ENCODE peak calls at places on chromosomes 11 and 22, in five cellular contexts. D, T, M, U and H are unnamed samples.

GRCh38 chr11:83819936-83820549 is 533.9 kb upstream of the CCDC90B start:
- DNase-seq in D (peak), T (no peak), M (peak), U (no peak), H (peak)

GRCh38 chr11:48170840-48171233 is 45.8 kb upstream of the OR4B1 start:
- DNase-seq in D (no peak), T (no peak), M (no peak), U (no peak), H (no peak)

GRCh38 chr11:94049351-94049750 is 28.2 kb downstream of the HEPHL1 start:
- DNase-seq in D (no peak), T (no peak), M (no peak), U (no peak), H (no peak)

GRCh38 chr11:71355266-71355665 is 92.9 kb downstream of the DHCR7 start:
- DNase-seq in D (no peak), T (no peak), M (no peak), U (no peak), H (peak)

GRCh38 chr11:38766796-38767195 is 2168.8 kb upstream of the RAG2 start:
- DNase-seq in D (no peak), T (no peak), M (no peak), U (no peak), H (no peak)

GRCh38 chr11:61791737-61792309 is 576 bp downstream of the TMEM258 start:
- DNase-seq in D (peak), T (peak), M (peak), U (peak), H (peak)

GRCh38 chr22:37063436-37064420 is 12.2 kb downstream of the KCTD17 start:
- DNase-seq in D (no peak), T (no peak), M (no peak), U (no peak), H (no peak)

GRCh38 chr11:27383645-27384044 is 20.6 kb upstream of the CCDC34 start:
- DNase-seq in D (no peak), T (no peak), M (no peak), U (no peak), H (no peak)

GRCh38 chr11:11555228-11555627 is 66.6 kb downstream of the GALNT18 start:
- DNase-seq in D (no peak), T (peak), M (peak), U (peak), H (peak)

GRCh38 chr22:33923660-33924246 is 3.5 kb upstream of the LARGE1 start:
- DNase-seq in D (peak), T (peak), M (peak), U (peak), H (peak)

GRCh38 chr11:42631223-42631843 is 680.5 kb upstream of the API5 start:
- DNase-seq in D (no peak), T (no peak), M (peak), U (no peak), H (peak)

GRCh38 chr11:19311306-19312030 is 70.7 kb upstream of the E2F8 start:
- DNase-seq in D (peak), T (peak), M (peak), U (peak), H (peak)

GRCh38 chr11:8765294-8765693 is 82.7 kb downstream of the RPL27A start:
- DNase-seq in D (no peak), T (no peak), M (no peak), U (no peak), H (peak)

GRCh38 chr22:50518628-50519027 is 6.8 kb downstream of the SCO2 start:
- DNase-seq in D (no peak), T (no peak), M (no peak), U (peak), H (no peak)

GRCh38 chr11:117559698-117560097 is 232.0 kb downstream of the CEP164 start:
- DNase-seq in D (no peak), T (no peak), M (no peak), U (no peak), H (no peak)

GRCh38 chr11:20594274-20595061 is 4.9 kb upstream of the SLC6A5 start:
- DNase-seq in D (no peak), T (no peak), M (no peak), U (no peak), H (no peak)

GRCh38 chr11:5245155-5245554 is 4.5 kb downstream of the HBG1 start:
- DNase-seq in D (no peak), T (no peak), M (no peak), U (no peak), H (no peak)

GRCh38 chr11:62688481-62688880 is 849 bp downstream of the LRRN4CL start:
- DNase-seq in D (no peak), T (no peak), M (no peak), U (no peak), H (no peak)

GRCh38 chr22:26428515-26429457 is at the start of gene ASPHD2:
- DNase-seq in D (no peak), T (peak), M (peak), U (peak), H (peak)

GRCh38 chr11:132576706-132577105 is 955.6 kb downstream of the OPCML start:
- DNase-seq in D (no peak), T (no peak), M (peak), U (no peak), H (peak)

GRCh38 chr11:122781378-122782040 is 56.8 kb upstream of the CRTAM start:
- DNase-seq in D (peak), T (peak), M (peak), U (peak), H (peak)

GRCh38 chr22:20803696-20804324 is 29.9 kb downstream of the SERPIND1 start:
- DNase-seq in D (peak), T (no peak), M (peak), U (no peak), H (peak)

GRCh38 chr11:88229303-88229702 is 54.1 kb upstream of the RAB38 start:
- DNase-seq in D (no peak), T (no peak), M (no peak), U (no peak), H (no peak)

GRCh38 chr22:32590556-32590955 is 115.9 kb downstream of the FBXO7 start:
- DNase-seq in D (no peak), T (no peak), M (no peak), U (no peak), H (peak)

GRCh38 chr11:128532016-128532570 is 55.3 kb downstream of the ETS1 start:
- DNase-seq in D (no peak), T (no peak), M (no peak), U (no peak), H (no peak)

GRCh38 chr11:91406009-91406408 is 818.6 kb upstream of the FAT3 start:
- DNase-seq in D (no peak), T (no peak), M (no peak), U (no peak), H (peak)

GRCh38 chr11:57567210-57567511 is 311 bp downstream of the UBE2L6 start:
- DNase-seq in D (no peak), T (peak), M (no peak), U (peak), H (no peak)

GRCh38 chr11:13135385-13136271 is 126.5 kb downstream of the RASSF10 start:
- DNase-seq in D (no peak), T (no peak), M (peak), U (no peak), H (peak)

GRCh38 chr11:118435233-118435892 is 929 bp upstream of the KMT2A start:
- DNase-seq in D (peak), T (peak), M (peak), U (peak), H (peak)

GRCh38 chr22:19962909-19963806 is 21.5 kb upstream of the TXNRD2 start:
- DNase-seq in D (peak), T (no peak), M (no peak), U (no peak), H (no peak)

GRCh38 chr22:33303109-33303508 is 244.9 kb upstream of the SYN3 start:
- DNase-seq in D (no peak), T (no peak), M (no peak), U (no peak), H (no peak)

GRCh38 chr11:2315395-2316168 is 13.8 kb downstream of the TSPAN32 start:
- DNase-seq in D (no peak), T (peak), M (no peak), U (peak), H (no peak)

GRCh38 chr11:2316169-2316962 is 14.6 kb downstream of the TSPAN32 start:
- DNase-seq in D (no peak), T (no peak), M (no peak), U (peak), H (no peak)

GRCh38 chr11:2314136-2314524 is 12.3 kb downstream of the TSPAN32 start:
- DNase-seq in D (no peak), T (no peak), M (no peak), U (no peak), H (no peak)

GRCh38 chr11:2313051-2313951 is 11.5 kb downstream of the TSPAN32 start:
- DNase-seq in D (no peak), T (peak), M (no peak), U (peak), H (no peak)

GRCh38 chr11:2314525-2315394 is 12.9 kb downstream of the TSPAN32 start:
- DNase-seq in D (no peak), T (peak), M (no peak), U (peak), H (peak)
- H3K27ac ChIP-seq in D (no peak), T (peak), M (no peak), U (peak), H (peak)

GRCh38 chr11:26331911-26332571 is at the start of gene ANO3:
- DNase-seq in D (no peak), T (peak), M (peak), U (peak), H (peak)
- H3K4me3 ChIP-seq in D (no peak), T (peak), M (peak), U (peak), H (peak)

DNA sequence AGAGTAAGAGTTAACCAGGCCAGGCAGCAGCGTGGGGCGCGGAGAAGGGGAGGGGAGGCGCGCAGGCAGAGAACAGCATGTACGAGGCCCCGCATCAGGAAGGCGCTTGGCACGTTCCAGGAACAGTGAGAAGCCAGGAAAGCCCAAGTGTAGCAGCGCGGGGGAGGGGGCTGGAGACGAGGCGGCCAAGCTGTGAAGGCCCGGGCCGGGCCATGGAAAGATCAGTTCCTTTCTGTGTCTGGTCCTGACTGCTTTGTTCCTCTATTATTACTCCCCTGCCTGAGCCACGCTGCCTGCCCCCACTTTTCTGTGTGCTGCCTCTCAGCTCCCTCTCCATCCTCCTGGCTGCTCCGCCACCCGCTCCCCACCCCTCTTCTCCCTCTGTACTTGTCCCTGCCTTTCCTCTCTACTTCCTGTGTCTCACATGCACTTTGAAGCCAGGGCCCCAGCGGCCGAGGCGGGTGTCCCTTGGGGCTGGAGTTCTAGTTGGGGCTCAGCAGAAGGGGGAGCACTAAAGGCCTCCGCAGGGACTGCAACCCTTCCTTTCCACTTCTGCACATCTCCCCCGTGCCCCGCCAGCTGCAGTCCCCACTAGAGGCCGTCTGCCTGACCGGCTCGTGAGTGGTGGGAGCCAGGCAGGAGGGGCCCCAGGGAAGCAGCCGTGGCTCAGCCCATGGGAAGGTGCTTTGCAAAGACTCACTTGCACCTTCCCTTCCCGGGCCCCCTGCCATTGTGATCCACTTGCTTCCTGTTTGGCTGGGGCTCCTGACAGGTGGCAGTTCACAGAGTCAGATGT is 63.7 kb downstream of the PRDM11 start:
- DNase-seq in D (no peak), T (peak), M (peak), U (peak), H (peak)
- H3K27ac ChIP-seq in D (no peak), T (peak), M (no peak), U (peak), H (peak)

DNA sequence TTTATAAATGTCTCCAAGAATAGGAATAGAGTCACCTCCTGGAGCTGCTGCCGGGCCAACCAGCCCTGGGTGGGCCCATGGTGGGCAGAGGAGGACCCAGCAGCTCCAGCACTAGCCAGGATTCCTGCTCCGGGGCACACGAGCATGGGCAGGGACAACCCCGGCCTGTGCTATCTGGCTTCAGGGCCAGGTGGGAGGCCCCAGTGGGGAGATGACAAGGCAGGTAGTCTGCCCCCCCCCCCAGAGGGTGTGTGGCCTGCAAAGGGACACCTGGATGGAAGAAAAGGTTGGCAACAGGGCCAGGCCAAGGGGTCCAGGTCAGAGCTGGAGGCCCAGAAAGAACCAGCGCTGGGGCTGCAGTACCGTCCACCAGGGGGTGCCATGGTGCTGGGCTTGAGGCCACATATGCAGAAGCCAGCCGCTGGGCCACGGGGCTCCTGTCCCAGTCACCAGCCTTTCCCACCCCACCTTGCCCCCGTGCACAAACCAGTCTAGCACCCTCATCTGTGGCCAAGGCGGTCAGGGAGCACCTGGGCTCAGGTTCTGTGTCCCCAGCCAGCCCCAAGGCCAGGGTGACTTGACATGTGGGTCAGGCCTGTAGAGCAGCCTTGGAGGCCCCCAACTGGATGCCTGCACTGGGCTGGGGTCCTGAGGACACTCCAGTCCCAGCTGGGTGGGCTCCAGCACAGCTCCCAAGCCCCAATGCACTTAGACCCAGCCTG is 3.5 kb downstream of the TSPAN32 start:
- DNase-seq in D (no peak), T (peak), M (peak), U (peak), H (peak)
- H3K4me3 ChIP-seq in D (no peak), T (no peak), M (no peak), U (peak), H (no peak)

GRCh38 chr11:64660706-64661105 is 62.3 kb downstream of the NRXN2 start:
- DNase-seq in D (no peak), T (no peak), M (no peak), U (no peak), H (no peak)

GRCh38 chr11:64661146-64661545 is 61.9 kb downstream of the NRXN2 start:
- DNase-seq in D (no peak), T (no peak), M (no peak), U (peak), H (no peak)

GRCh38 chr11:64663656-64664055 is 59.3 kb downstream of the NRXN2 start:
- DNase-seq in D (no peak), T (no peak), M (no peak), U (no peak), H (no peak)

GRCh38 chr11:64660205-64660604 is 62.8 kb downstream of the NRXN2 start:
- DNase-seq in D (no peak), T (no peak), M (no peak), U (no peak), H (no peak)

GRCh38 chr11:64661622-64662021 is 61.4 kb downstream of the NRXN2 start:
- DNase-seq in D (no peak), T (no peak), M (no peak), U (no peak), H (no peak)
- H3K27ac ChIP-seq in D (no peak), T (no peak), M (no peak), U (peak), H (no peak)

DNA sequence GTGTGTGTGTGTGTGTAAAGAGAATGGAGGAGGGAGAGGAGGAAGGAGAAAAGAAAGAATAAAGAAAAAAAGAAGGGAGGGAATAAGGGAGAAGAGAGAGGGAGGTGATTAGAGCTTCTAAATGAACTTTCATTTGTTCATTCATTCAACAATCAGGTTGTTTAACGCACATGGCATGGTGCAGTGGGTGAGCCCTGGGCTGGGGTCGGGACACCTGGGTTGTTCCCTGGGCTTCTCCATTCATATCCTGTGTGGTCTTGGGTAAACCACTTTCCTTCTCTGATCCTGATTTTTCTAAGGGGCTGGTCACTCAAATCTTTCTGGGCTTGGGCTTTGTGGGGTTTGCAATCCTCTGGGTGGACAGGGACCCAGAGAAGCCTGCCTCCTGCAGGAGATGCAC is 47.9 kb upstream of the CD82 start:
- DNase-seq in D (no peak), T (no peak), M (no peak), U (no peak), H (no peak)
- H3K4me3 ChIP-seq in D (no peak), T (no peak), M (no peak), U (no peak), H (no peak)

GRCh38 chr11:69997352-69997751 is 80.8 kb upstream of the ANO1 start:
- DNase-seq in D (no peak), T (no peak), M (no peak), U (no peak), H (no peak)

GRCh38 chr11:70005107-70005818 is 72.9 kb upstream of the ANO1 start:
- DNase-seq in D (no peak), T (no peak), M (no peak), U (no peak), H (peak)

GRCh38 chr11:70000228-70000627 is 77.9 kb upstream of the ANO1 start:
- DNase-seq in D (no peak), T (no peak), M (no peak), U (no peak), H (no peak)

GRCh38 chr11:69999721-70000120 is 78.4 kb upstream of the ANO1 start:
- DNase-seq in D (no peak), T (no peak), M (no peak), U (no peak), H (no peak)

DNA sequence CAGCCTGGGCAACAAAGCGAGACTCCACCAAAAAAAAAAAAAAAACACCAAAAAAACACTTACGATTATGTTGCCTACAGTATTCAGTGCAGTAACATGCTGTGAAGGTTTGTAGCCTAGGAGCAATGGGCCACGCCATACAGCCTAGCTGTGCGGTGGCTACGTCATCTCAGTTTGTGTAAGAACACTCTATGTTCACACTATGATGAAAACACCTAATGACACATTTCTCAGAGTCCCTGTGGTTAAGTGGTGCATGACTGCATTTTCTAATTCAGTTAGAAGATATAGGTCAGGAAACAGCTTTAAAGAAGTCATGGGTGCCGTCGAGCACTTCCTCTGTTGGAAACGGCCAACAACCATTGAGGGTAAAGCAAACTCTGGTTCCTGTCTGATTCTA is 75.7 kb upstream of the ANO1 start:
- DNase-seq in D (no peak), T (no peak), M (no peak), U (no peak), H (no peak)
- H3K27ac ChIP-seq in D (no peak), T (no peak), M (no peak), U (no peak), H (no peak)